ENCODE peak calls at places on chromosomes 6 and 20, in five cellular contexts. N is H1, T is small intestine, V is ascending aorta, Y is aorta. P is an unnamed sample.

GRCh38 chr6:33420493-33421343 is 853 bp downstream of the SYNGAP1 start:
- DNase-seq in N (no peak), T (no peak), Y (no peak), V (no peak), P (no peak)

GRCh38 chr6:143449731-143450452 is 603 bp downstream of the ADAT2 start:
- DNase-seq in Y (peak; percentile 53), V (no peak), T (peak; percentile 33), N (peak; percentile 55), P (no peak)

GRCh38 chr20:32439132-32439829 is 81.2 kb downstream of the ASXL1 start:
- DNase-seq in Y (no peak), N (no peak), V (no peak), T (no peak), P (no peak)

GRCh38 chr20:6420336-6420735 is 297.5 kb upstream of the FERMT1 start:
- DNase-seq in N (no peak), V (no peak), Y (no peak), T (no peak), P (no peak)

GRCh38 chr6:33252758-33253157 is 18.9 kb downstream of the VPS52 start:
- DNase-seq in V (no peak), T (no peak), Y (no peak), N (no peak), P (no peak)

GRCh38 chr6:36118550-36119107 is 11.7 kb upstream of the MAPK13 start:
- DNase-seq in Y (no peak), V (no peak), T (peak; percentile 81), N (no peak), P (no peak)

GRCh38 chr6:170437719-170438401 is 115.2 kb downstream of the PSMB1 start:
- DNase-seq in V (no peak), T (no peak), Y (peak; percentile 19), N (no peak), P (no peak)

GRCh38 chr20:63032861-63033634 is 26.3 kb upstream of the BHLHE23 start:
- DNase-seq in Y (peak; percentile 34), V (no peak), N (peak; percentile 65), T (no peak), P (peak; percentile 9)

GRCh38 chr6:116766506-116767176 is 1.1 kb upstream of the FAM162B start:
- DNase-seq in V (no peak), T (no peak), N (no peak), Y (no peak), P (no peak)

GRCh38 chr6:114291428-114291827 is 51.4 kb downstream of the HS3ST5 start:
- DNase-seq in Y (no peak), N (no peak), V (no peak), T (no peak), P (no peak)

GRCh38 chr6:7727150-7727950 is 1.5 kb downstream of the BMP6 start:
- DNase-seq in V (no peak), T (no peak), N (peak; percentile 70), Y (no peak), P (no peak)

GRCh38 chr6:117919775-117920492 is 12.9 kb downstream of the SLC35F1 start:
- DNase-seq in V (no peak), Y (peak; percentile 46), N (peak; percentile 82), T (no peak), P (no peak)

GRCh38 chr6:139290787-139291294 is 957 bp downstream of the TXLNB start:
- DNase-seq in Y (no peak), T (peak; percentile 69), N (no peak), V (no peak), P (no peak)

GRCh38 chr6:35601331-35602132 is 87.2 kb downstream of the FKBP5 start:
- DNase-seq in Y (peak; percentile 56), V (peak; percentile 45), N (no peak), T (peak; percentile 78), P (no peak)

GRCh38 chr6:149140137-149140909 is 177.2 kb upstream of the TAB2 start:
- DNase-seq in N (no peak), V (no peak), Y (no peak), T (no peak), P (no peak)

GRCh38 chr20:5080384-5080877 is 39.3 kb downstream of the PCNA start:
- DNase-seq in T (no peak), N (no peak), V (peak; percentile 18), Y (peak; percentile 89), P (peak; percentile 50)

GRCh38 chr6:89356644-89357043 is 4.1 kb upstream of the UBE2J1 start:
- DNase-seq in Y (no peak), T (no peak), N (no peak), V (no peak), P (no peak)

GRCh38 chr6:166006593-166007301 is 160.9 kb downstream of the TBXT start:
- DNase-seq in N (peak; percentile 44), Y (no peak), V (no peak), T (no peak), P (no peak)

GRCh38 chr6:100138346-100139022 is 144.5 kb upstream of the MCHR2 start:
- DNase-seq in V (no peak), Y (no peak), T (no peak), N (no peak), P (no peak)

GRCh38 chr6:16752206-16752867 is 8.9 kb downstream of the ATXN1 start:
- DNase-seq in V (no peak), N (no peak), T (peak; percentile 58), Y (no peak), P (no peak)

GRCh38 chr20:16391003-16391402 is 182.2 kb downstream of the KIF16B start:
- DNase-seq in Y (no peak), V (no peak), T (no peak), N (no peak), P (no peak)

GRCh38 chr20:13492001-13492480 is 146.7 kb downstream of the TASP1 start:
- DNase-seq in N (no peak), Y (no peak), T (no peak), V (no peak), P (peak; percentile 19)

GRCh38 chr6:11909696-11910132 is 102.4 kb upstream of the HIVEP1 start:
- DNase-seq in V (no peak), N (no peak), Y (no peak), T (no peak), P (no peak)

GRCh38 chr6:26020291-26020982 is 57.8 kb downstream of the TRIM38 start:
- DNase-seq in T (peak; percentile 90), N (no peak), Y (peak; percentile 85), V (peak; percentile 56), P (peak; percentile 73)

GRCh38 chr6:168158280-168158979 is 79.4 kb upstream of the FRMD1 start:
- DNase-seq in Y (no peak), N (peak; percentile 44), V (no peak), T (no peak), P (no peak)

GRCh38 chr6:9539231-9539755 is 875.6 kb downstream of the TFAP2A start:
- DNase-seq in T (no peak), V (no peak), N (no peak), Y (no peak), P (no peak)

GRCh38 chr20:1945660-1946059 is 48.2 kb downstream of the PDYN start:
- DNase-seq in Y (no peak), V (no peak), T (no peak), N (no peak), P (no peak)

GRCh38 chr6:6851059-6851658 is 256.6 kb upstream of the RREB1 start:
- DNase-seq in N (no peak), V (no peak), T (peak; percentile 88), Y (peak; percentile 82), P (peak; percentile 27)

GRCh38 chr6:87154641-87155271 is 609 bp upstream of the ZNF292 start:
- DNase-seq in V (no peak), Y (no peak), N (no peak), T (peak; percentile 79), P (no peak)
- H3K4me1 ChIP-seq in V (no peaks in the 10 kb centered on the region), Y (no peaks in the 10 kb centered on the region), N (peaks cover 3% of the 10 kb centered on the region), T (peaks cover 8% of the 10 kb centered on the region), P (peaks cover 81% of the 10 kb centered on the region)

DNA sequence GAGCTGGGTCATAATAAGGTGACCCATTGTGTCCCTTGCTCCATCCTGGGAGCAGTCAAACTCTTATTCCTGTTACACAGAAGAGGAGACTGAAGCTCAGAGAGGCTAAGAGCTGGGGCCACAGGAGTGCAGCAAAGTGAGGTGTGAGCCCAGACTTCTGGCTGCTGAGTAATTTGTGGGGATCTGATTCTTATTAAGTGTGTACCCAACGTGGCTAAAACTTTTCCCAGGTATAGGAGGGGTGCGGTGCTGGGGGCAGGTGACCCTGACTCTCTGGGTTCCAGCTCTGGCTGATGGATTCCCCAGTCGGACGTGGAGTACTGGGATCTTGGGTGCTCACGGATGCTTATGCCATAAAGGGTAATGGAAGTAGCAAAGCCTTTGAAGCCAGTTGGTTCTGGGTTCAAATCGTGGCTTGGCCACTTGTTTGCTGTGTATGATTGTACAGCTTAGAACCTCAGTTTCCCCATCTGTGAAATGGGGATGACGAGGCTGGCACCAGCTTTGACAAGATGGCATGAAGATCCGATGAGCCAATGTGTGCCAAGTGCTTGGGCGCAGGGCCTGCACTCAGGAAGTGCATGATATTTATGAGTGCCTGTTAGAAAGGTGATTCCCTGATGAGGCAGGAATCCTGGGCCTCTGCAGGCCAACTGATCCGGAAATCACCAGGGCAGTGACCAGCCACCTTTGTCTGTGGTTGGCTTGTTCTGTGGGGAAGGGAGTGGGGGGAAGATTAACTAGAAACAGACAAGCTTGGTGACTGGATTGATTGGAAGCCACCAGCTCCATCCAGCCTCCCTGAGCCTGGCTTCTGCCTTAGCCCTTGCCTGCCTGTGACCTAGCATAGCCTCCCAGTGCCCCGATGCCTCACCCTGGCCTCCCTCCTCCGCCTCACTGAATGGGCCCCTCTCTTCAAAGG is 6.0 kb downstream of the SRC start:
- DNase-seq in T (no peak), N (no peak), Y (no peak), V (no peak), P (no peak)
- H3K4me1 ChIP-seq in T (peaks cover 14% of the 10 kb centered on the region), N (peaks cover 5% of the 10 kb centered on the region), Y (peaks cover 1% of the 10 kb centered on the region), V (peaks cover 8% of the 10 kb centered on the region), P (peaks cover 23% of the 10 kb centered on the region)

GRCh38 chr6:20718705-20719653 is 184.7 kb downstream of the CDKAL1 start:
- DNase-seq in N (no peak), V (no peak), Y (no peak), T (no peak), P (no peak)

GRCh38 chr6:20717743-20718142 is 183.5 kb downstream of the CDKAL1 start:
- DNase-seq in Y (no peak), T (no peak), V (no peak), N (no peak), P (no peak)

GRCh38 chr6:20716865-20717264 is 182.6 kb downstream of the CDKAL1 start:
- DNase-seq in T (no peak), N (no peak), V (no peak), Y (no peak), P (no peak)

GRCh38 chr6:20712011-20712410 is 177.8 kb downstream of the CDKAL1 start:
- DNase-seq in T (no peak), N (no peak), V (no peak), Y (no peak), P (no peak)

DNA sequence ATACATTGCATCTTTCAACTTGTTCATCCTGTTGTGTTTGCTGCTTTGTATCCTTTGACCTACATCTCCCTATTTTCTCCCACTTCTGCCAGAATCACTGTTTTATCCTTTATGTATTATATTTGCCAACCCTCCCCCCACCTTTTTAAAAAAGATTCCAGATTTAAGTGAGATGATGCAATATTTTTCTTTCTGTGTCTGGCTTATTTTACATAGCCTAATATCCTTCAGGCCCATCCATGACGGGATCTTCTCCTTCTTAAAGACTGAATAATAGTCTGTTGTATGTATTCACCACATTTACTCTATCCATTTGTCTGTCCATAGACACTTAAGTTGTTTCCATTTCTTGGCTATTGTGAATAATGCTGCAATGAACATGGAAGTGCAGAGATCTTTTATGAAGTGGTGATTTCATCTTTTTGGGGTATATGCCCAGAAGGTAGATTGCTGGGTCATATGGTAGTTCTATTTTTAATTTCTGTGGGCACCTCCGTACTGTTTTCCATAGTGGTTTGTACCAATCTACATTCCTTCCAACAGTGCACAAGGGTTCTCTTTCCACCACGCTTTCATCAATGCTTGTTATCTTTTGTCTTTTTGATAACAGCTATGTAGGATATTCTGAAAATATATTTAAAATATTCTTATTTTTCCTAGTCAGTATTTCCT is 181.0 kb downstream of the CDKAL1 start:
- DNase-seq in N (no peak), V (no peak), T (no peak), Y (no peak), P (no peak)
- H3K4me1 ChIP-seq in N (no peaks in the 10 kb centered on the region), V (no peaks in the 10 kb centered on the region), T (no peaks in the 10 kb centered on the region), Y (no peaks in the 10 kb centered on the region), P (no peaks in the 10 kb centered on the region)

GRCh38 chr6:109000289-109000688 is 94.4 kb downstream of the SESN1 start:
- DNase-seq in Y (no peak), T (no peak), V (no peak), N (no peak), P (no peak)
- H3K4me1 ChIP-seq in Y (peaks cover 1% of the 10 kb centered on the region), T (peaks cover 3% of the 10 kb centered on the region), V (no peaks in the 10 kb centered on the region), N (no peaks in the 10 kb centered on the region), P (peaks cover 84% of the 10 kb centered on the region)